ENCODE peak calls at places on chromosome 17, in nine cellular contexts. O, T, X, H, U, S, Q, D and I are unnamed samples.

GRCh38 chr17:49565948-49566491 is 9.7 kb upstream of the NXPH3 start:
- DNase-seq in O (peak; percentile 91), T (no peak), X (peak; percentile 64), H (peak; percentile 38), U (no peak), S (peak; percentile 66), Q (no peak), D (peak; percentile 18), I (peak; percentile 69)

GRCh38 chr17:29862127-29862526 is 67.9 kb downstream of the SSH2 start:
- DNase-seq in O (no peak), T (no peak), X (no peak), H (no peak), U (no peak), S (no peak), Q (no peak), D (no peak), I (no peak)

GRCh38 chr17:80191720-80192265 is 22.0 kb downstream of the CARD14 start:
- DNase-seq in O (no peak), T (no peak), X (peak; percentile 40), H (no peak), U (no peak), S (no peak), Q (no peak), D (no peak), I (no peak)

GRCh38 chr17:29789186-29790170 is 140.6 kb downstream of the SSH2 start:
- DNase-seq in O (no peak), T (no peak), X (no peak), H (no peak), U (peak; percentile 41), S (no peak), Q (no peak), D (no peak), I (peak; percentile 33)

GRCh38 chr17:42679001-42679491 is 2.3 kb upstream of the PLEKHH3 start:
- DNase-seq in O (peak; percentile 70), T (peak; percentile 39), X (no peak), H (peak; percentile 71), U (peak; percentile 35), S (no peak), Q (no peak), D (peak; percentile 53), I (peak; percentile 55)

GRCh38 chr17:65455972-65456343 is 105.5 kb downstream of the AXIN2 start:
- DNase-seq in O (peak; percentile 64), T (peak; percentile 1), X (no peak), H (no peak), U (peak; percentile 17), S (no peak), Q (no peak), D (no peak), I (peak; percentile 48)

GRCh38 chr17:81037783-81038733 is 3.1 kb downstream of the BAIAP2 start:
- DNase-seq in O (peak; percentile 62), T (no peak), X (no peak), H (peak; percentile 86), U (no peak), S (no peak), Q (no peak), D (no peak), I (no peak)

GRCh38 chr17:81291662-81292061 is 3.4 kb downstream of the SLC38A10 start:
- DNase-seq in O (peak; percentile 86), T (peak; percentile 25), X (peak; percentile 71), H (peak; percentile 50), U (peak; percentile 51), S (peak; percentile 75), Q (no peak), D (peak; percentile 83), I (peak; percentile 59)

GRCh38 chr17:60059082-60059481 is 19.6 kb downstream of the HEATR6 start:
- DNase-seq in O (no peak), T (no peak), X (no peak), H (no peak), U (no peak), S (no peak), Q (no peak), D (no peak), I (no peak)

GRCh38 chr17:40422990-40423611 is 5.4 kb upstream of the TOP2A start:
- DNase-seq in O (no peak), T (no peak), X (no peak), H (no peak), U (no peak), S (peak; percentile 80), Q (no peak), D (peak; percentile 28), I (no peak)

GRCh38 chr17:75764711-75765421 is at the start of gene GALK1:
- DNase-seq in O (peak; percentile 84), T (peak; percentile 55), X (peak; percentile 84), H (peak; percentile 73), U (peak; percentile 64), S (peak; percentile 71), Q (no peak), D (peak; percentile 85), I (peak; percentile 67)

GRCh38 chr17:47994714-47995113 is 23.8 kb downstream of the CDK5RAP3 start:
- DNase-seq in O (no peak), T (no peak), X (no peak), H (no peak), U (no peak), S (no peak), Q (no peak), D (no peak), I (no peak)

GRCh38 chr17:74748529-74749261 is at the start of gene NHERF1:
- DNase-seq in O (peak; percentile 96), T (peak; percentile 82), X (peak; percentile 96), H (peak; percentile 30), U (peak; percentile 91), S (peak; percentile 95), Q (peak; percentile 71), D (peak; percentile 98), I (peak; percentile 87)

GRCh38 chr17:61488878-61489718 is 36.9 kb downstream of the TBX4 start:
- DNase-seq in O (no peak), T (no peak), X (no peak), H (no peak), U (no peak), S (no peak), Q (no peak), D (no peak), I (no peak)

GRCh38 chr17:81527591-81528383 is at the start of gene FSCN2:
- DNase-seq in O (no peak), T (no peak), X (peak; percentile 8), H (peak; percentile 52), U (no peak), S (no peak), Q (no peak), D (peak; percentile 21), I (no peak)

GRCh38 chr17:82657926-82658325 is 9.7 kb upstream of the WDR45B start:
- DNase-seq in O (peak; percentile 33), T (no peak), X (no peak), H (no peak), U (no peak), S (no peak), Q (no peak), D (no peak), I (no peak)

DNA sequence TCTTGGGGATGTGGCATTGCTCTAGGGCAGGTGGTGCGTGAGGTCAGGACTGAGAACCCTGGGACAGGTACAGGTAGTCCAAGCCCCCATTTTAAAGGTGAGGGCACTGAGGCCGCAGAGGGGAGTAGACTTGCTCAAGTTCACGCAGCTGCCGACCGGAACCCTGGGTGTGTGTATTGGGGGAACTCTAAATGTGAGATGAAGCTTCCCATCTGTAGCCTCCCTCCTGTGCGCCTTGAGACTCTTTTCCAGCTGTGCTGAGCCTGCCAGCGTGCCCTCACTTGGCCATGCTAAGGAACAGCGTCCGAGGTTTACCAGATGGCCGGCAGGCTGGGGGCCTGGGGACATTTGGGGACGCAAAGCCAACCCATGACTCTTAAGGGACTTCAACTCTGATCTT is 79.0 kb upstream of the CDC42EP4 start:
- DNase-seq in O (no peak), T (no peak), X (no peak), H (no peak), U (no peak), S (no peak), Q (no peak), D (no peak), I (no peak)
- TF ChIP-seq CTCF in O (no peak), T (no peak), X (no peak), H (no peak), U (no peak), S (no peak), Q (no peak), D (no peak), I (no peak)

GRCh38 chr17:68248886-68249872 is 1.3 kb downstream of the AMZ2 start:
- DNase-seq in O (no peak), T (no peak), X (no peak), H (no peak), U (no peak), S (no peak), Q (no peak), D (no peak), I (no peak)
- H3K4me3 ChIP-seq in O (peak overlapping the region; percentile 85), T (no peak overlapping the region), X (peak overlapping the region; percentile 80), H (peak overlapping the region; percentile 80), U (peak overlapping the region; percentile 80), S (peak overlapping the region; percentile 95), Q (no peak overlapping the region), D (peak overlapping the region; percentile 77), I (peak overlapping the region; percentile 79)

GRCh38 chr17:15233022-15233805 is 31.9 kb downstream of the PMP22 start:
- DNase-seq in O (peak; percentile 50), T (peak; percentile 75), X (no peak), H (no peak), U (peak; percentile 68), S (no peak), Q (no peak), D (no peak), I (peak; percentile 48)
- TF ChIP-seq CTCF in O (peak; percentile 46), T (peak; percentile 43), X (peak; percentile 35), H (peak; percentile 24), U (peak; percentile 63), S (no peak), Q (peak; percentile 19), D (peak; percentile 41), I (peak; percentile 50)

GRCh38 chr17:63774982-63775290 is 966 bp downstream of the DDX42 start:
- DNase-seq in O (no peak), T (peak; percentile 21), X (no peak), H (no peak), U (peak; percentile 17), S (no peak), Q (no peak), D (no peak), I (peak; percentile 14)
- H3K4me3 ChIP-seq in O (peak overlapping the region; percentile 89), T (peak overlapping the region; percentile 100), X (peak overlapping the region; percentile 96), H (peak overlapping the region; percentile 80), U (peak overlapping the region; percentile 74), S (peak overlapping the region; percentile 99), Q (peak overlapping the region; percentile 99), D (peak overlapping the region; percentile 100), I (peak overlapping the region; percentile 81)

GRCh38 chr17:34641368-34641767 is 62.0 kb downstream of the TMEM132E start:
- DNase-seq in O (no peak), T (no peak), X (no peak), H (no peak), U (no peak), S (no peak), Q (no peak), D (no peak), I (no peak)

GRCh38 chr17:34637548-34638525 is 58.5 kb downstream of the TMEM132E start:
- DNase-seq in O (peak; percentile 84), T (peak; percentile 56), X (peak; percentile 73), H (peak; percentile 37), U (peak; percentile 69), S (peak; percentile 72), Q (peak; percentile 6), D (peak; percentile 93), I (peak; percentile 70)

GRCh38 chr17:34639706-34640425 is 60.5 kb downstream of the TMEM132E start:
- DNase-seq in O (no peak), T (no peak), X (no peak), H (no peak), U (no peak), S (no peak), Q (no peak), D (no peak), I (no peak)

GRCh38 chr17:34637041-34637547 is 57.7 kb downstream of the TMEM132E start:
- DNase-seq in O (no peak), T (no peak), X (no peak), H (no peak), U (no peak), S (no peak), Q (no peak), D (no peak), I (no peak)

GRCh38 chr17:34638526-34639260 is 59.3 kb downstream of the TMEM132E start:
- DNase-seq in O (no peak), T (no peak), X (no peak), H (no peak), U (no peak), S (no peak), Q (no peak), D (no peak), I (no peak)
- TF ChIP-seq CTCF in O (no peak), T (no peak), X (peak; percentile 15), H (peak; percentile 45), U (no peak), S (no peak), Q (no peak), D (no peak), I (no peak)